ENCODE peak calls at places on chromosomes 4 and X, in six cellular contexts. W is MG63, Z is cardiac muscle cell, H is fibroblast of the aortic adventitia, G is GM12865, T is astrocyte of the spinal cord. X is an unnamed sample.

GRCh38 chr4:99723555-99724450 is 66.2 kb upstream of the C4orf54 start:
- DNase-seq in W (peak), Z (no peak), H (peak), G (no peak), T (peak), X (peak)

GRCh38 chr4:162872001-162872400 is 294.7 kb downstream of the NAF1 start:
- DNase-seq in W (no peak), Z (no peak), H (no peak), G (no peak), T (no peak), X (no peak)

GRCh38 chr4:15149234-15149841 is 147.1 kb downstream of the CPEB2 start:
- DNase-seq in W (no peak), Z (no peak), H (peak), G (peak), T (peak), X (no peak)

GRCh38 chr4:2244947-2245786 is 3.2 kb upstream of the HAUS3 start:
- DNase-seq in W (no peak), Z (no peak), H (no peak), G (peak), T (no peak), X (no peak)

GRCh38 chr4:141486375-141486997 is 149.9 kb upstream of the IL15 start:
- DNase-seq in W (peak), Z (no peak), H (peak), G (no peak), T (peak), X (no peak)

GRCh38 chr4:6250235-6250983 is 19.2 kb upstream of the WFS1 start:
- DNase-seq in W (no peak), Z (peak), H (peak), G (peak), T (peak), X (no peak)

GRCh38 chr4:78079701-78080430 is 22.7 kb downstream of the FRAS1 start:
- DNase-seq in W (no peak), Z (no peak), H (no peak), G (no peak), T (no peak), X (no peak)

GRCh38 chrX:71225661-71226060 is 2.6 kb downstream of the GJB1 start:
- DNase-seq in W (no peak), Z (no peak), H (no peak), G (no peak), T (no peak), X (no peak)

GRCh38 chrX:12973561-12974216 is 1.2 kb upstream of the TMSB4X start:
- DNase-seq in W (no peak), Z (no peak), H (no peak), G (peak), T (no peak), X (no peak)

GRCh38 chr4:9716093-9716492 is 65.3 kb upstream of the DRD5 start:
- DNase-seq in W (no peak), Z (no peak), H (no peak), G (no peak), T (no peak), X (no peak)

GRCh38 chr4:40845136-40845910 is 95.6 kb downstream of the NSUN7 start:
- DNase-seq in W (no peak), Z (peak), H (peak), G (no peak), T (no peak), X (no peak)

GRCh38 chrX:13373807-13374187 is 53.9 kb upstream of the ATXN3L start:
- DNase-seq in W (peak), Z (no peak), H (peak), G (no peak), T (peak), X (no peak)

GRCh38 chr4:121951570-121952110 is at the start of gene TRPC3:
- DNase-seq in W (peak), Z (peak), H (no peak), G (peak), T (peak), X (no peak)

GRCh38 chrX:21412029-21412428 is 37.8 kb downstream of the CNKSR2 start:
- DNase-seq in W (no peak), Z (no peak), H (peak), G (no peak), T (no peak), X (no peak)

GRCh38 chr4:99457270-99457669 is 22.1 kb upstream of the ADH7 start:
- DNase-seq in W (no peak), Z (peak), H (peak), G (no peak), T (no peak), X (no peak)

GRCh38 chrX:129961180-129962083 is 21.0 kb upstream of the BCORL1 start:
- DNase-seq in W (peak), Z (peak), H (no peak), G (peak), T (no peak), X (no peak)

GRCh38 chrX:40299502-40300118 is 201.9 kb upstream of the BCOR start:
- DNase-seq in W (no peak), Z (no peak), H (no peak), G (peak), T (no peak), X (no peak)

GRCh38 chrX:73765776-73766465 is 202.9 kb downstream of the CHIC1 start:
- DNase-seq in W (no peak), Z (no peak), H (no peak), G (no peak), T (no peak), X (no peak)

GRCh38 chr4:61540944-61541343 is 340.8 kb downstream of the ADGRL3 start:
- DNase-seq in W (no peak), Z (peak), H (no peak), G (no peak), T (no peak), X (no peak)

GRCh38 chrX:20530319-20530979 is 263.7 kb upstream of the RPS6KA3 start:
- DNase-seq in W (peak), Z (peak), H (peak), G (peak), T (peak), X (no peak)

GRCh38 chr4:83114576-83114975 is at the start of gene PLAC8:
- DNase-seq in W (no peak), Z (no peak), H (no peak), G (peak), T (peak), X (no peak)

GRCh38 chr4:80189956-80190671 is 7.2 kb upstream of the PRDM8 start:
- DNase-seq in W (no peak), Z (no peak), H (peak), G (no peak), T (no peak), X (no peak)

GRCh38 chr4:122827899-122828601 is 1.4 kb downstream of the FGF2 start:
- DNase-seq in W (peak), Z (peak), H (peak), G (peak), T (peak), X (no peak)

GRCh38 chr4:136750898-136751297 is 781.4 kb downstream of the PCDH18 start:
- DNase-seq in W (no peak), Z (no peak), H (peak), G (no peak), T (no peak), X (no peak)

GRCh38 chrX:17377795-17378194 is 2.8 kb downstream of the NHS start:
- DNase-seq in W (no peak), Z (no peak), H (no peak), G (no peak), T (peak), X (no peak)
- H3K4me3 ChIP-seq in W (no peak), Z (peak), H (peak), G (no peak), T (peak), X (peak)

GRCh38 chr4:17535906-17536305 is 20.9 kb downstream of the CLRN2 start:
- DNase-seq in W (no peak), Z (no peak), H (peak), G (peak), T (no peak), X (no peak)
- H3K4me3 ChIP-seq in W (no peak), Z (no peak), H (no peak), G (no peak), T (no peak), X (no peak)

GRCh38 chrX:102711872-102712215 is 404 bp upstream of the GPRASP2 start:
- DNase-seq in W (no peak), Z (peak), H (no peak), G (no peak), T (no peak), X (no peak)

GRCh38 chrX:102712216-102712966 is at the start of gene GPRASP2:
- DNase-seq in W (peak), Z (peak), H (peak), G (peak), T (peak), X (no peak)

GRCh38 chrX:102715967-102716366 is 3.7 kb downstream of the GPRASP2 start:
- DNase-seq in W (no peak), Z (no peak), H (no peak), G (no peak), T (no peak), X (no peak)

GRCh38 chrX:102714994-102715393 is 2.7 kb downstream of the GPRASP2 start:
- DNase-seq in W (no peak), Z (no peak), H (no peak), G (no peak), T (no peak), X (no peak)

GRCh38 chrX:102712967-102713677 is 874 bp downstream of the GPRASP2 start:
- DNase-seq in W (peak), Z (peak), H (peak), G (no peak), T (peak), X (no peak)
- H3K4me3 ChIP-seq in W (peak), Z (peak), H (peak), G (peak), T (peak), X (peak)

GRCh38 chr4:139267301-139267700 is 12.7 kb downstream of the MGARP start:
- DNase-seq in W (no peak), Z (no peak), H (no peak), G (no peak), T (no peak), X (no peak)
- H3K4me3 ChIP-seq in W (no peak), Z (no peak), H (no peak), G (no peak), T (no peak), X (no peak)

DNA sequence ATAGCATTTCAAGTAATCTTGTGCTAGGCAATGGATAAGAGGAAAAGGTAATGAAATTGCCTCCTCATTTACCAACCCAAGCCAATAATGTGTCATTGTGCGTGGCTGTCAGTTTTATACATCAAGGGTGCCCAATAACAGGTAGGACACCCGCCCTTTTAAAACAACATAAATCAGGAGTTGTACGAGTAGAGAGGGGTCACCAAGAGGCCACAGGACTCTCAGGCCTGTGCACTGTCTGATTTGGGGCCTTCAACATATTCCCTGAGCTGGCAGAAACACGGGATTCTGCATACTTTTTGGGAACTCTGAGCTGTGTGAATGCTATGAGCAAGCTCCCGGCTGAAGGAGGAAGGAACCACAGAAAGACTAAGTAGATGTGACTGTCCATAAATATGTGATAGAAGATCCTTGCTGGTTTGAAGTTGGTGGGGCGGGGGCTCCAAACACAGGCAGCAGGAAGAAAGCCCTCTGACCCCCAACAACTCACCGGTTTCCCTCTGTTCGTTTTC is 82.7 kb upstream of the MAML3 start:
- DNase-seq in W (no peak), Z (no peak), H (no peak), G (no peak), T (no peak), X (no peak)
- H3K4me3 ChIP-seq in W (no peak), Z (no peak), H (no peak), G (no peak), T (no peak), X (no peak)

GRCh38 chr4:148444296-148445070 is 2.3 kb upstream of the NR3C2 start:
- DNase-seq in W (no peak), Z (peak), H (no peak), G (peak), T (no peak), X (no peak)

GRCh38 chr4:148443550-148444295 is 1.5 kb upstream of the NR3C2 start:
- DNase-seq in W (no peak), Z (peak), H (no peak), G (peak), T (no peak), X (no peak)

GRCh38 chr4:148445071-148445902 is 3.1 kb upstream of the NR3C2 start:
- DNase-seq in W (no peak), Z (peak), H (no peak), G (peak), T (no peak), X (no peak)

GRCh38 chr4:148445903-148446261 is 3.7 kb upstream of the NR3C2 start:
- DNase-seq in W (no peak), Z (peak), H (no peak), G (no peak), T (no peak), X (no peak)

GRCh38 chr4:148447672-148448071 is 5.5 kb upstream of the NR3C2 start:
- DNase-seq in W (no peak), Z (no peak), H (no peak), G (no peak), T (no peak), X (no peak)
- H3K4me3 ChIP-seq in W (no peak), Z (no peak), H (peak), G (no peak), T (no peak), X (peak)

DNA sequence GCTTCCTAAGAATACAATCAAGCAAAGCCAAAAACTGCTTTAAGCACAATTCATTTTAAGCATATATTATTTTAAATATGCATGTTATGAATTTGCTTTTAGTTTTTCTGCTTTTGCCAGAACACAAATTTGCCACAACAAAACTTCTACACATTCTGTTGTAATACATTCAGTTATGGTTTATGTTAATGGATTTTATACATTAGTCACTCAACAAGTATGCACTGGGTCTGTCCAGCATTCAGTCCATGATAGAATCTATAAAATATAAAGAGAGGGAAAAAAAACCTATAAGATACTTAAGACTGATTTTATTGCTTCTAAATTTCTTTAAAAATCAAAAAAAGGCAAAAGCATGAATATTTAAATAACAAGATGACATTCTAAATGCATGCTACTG is 22.2 kb downstream of the IQCM start:
- DNase-seq in W (no peak), Z (no peak), H (peak), G (no peak), T (peak), X (no peak)
- H3K4me3 ChIP-seq in W (no peak), Z (no peak), H (no peak), G (no peak), T (no peak), X (no peak)

DNA sequence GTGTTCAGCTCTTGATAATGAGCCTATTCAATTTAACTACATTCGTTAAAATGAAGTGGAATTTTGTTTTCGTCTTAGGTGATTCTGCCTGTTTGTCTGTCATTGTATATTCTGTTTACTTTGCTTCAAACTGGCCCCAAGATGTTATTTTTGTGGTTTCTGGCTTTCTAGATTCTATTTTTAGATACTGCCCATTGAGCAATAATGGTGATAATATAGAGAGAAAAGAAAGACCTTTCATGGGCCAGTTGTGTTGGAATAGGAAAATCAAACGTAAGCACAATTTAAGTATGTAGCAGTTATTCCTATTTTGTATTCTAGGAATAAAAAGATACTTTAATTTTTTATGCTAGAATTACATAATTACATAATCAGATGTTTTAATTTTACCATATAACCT is 4.0 kb downstream of the CDKN2AIP start:
- DNase-seq in W (no peak), Z (no peak), H (peak), G (no peak), T (no peak), X (no peak)
- H3K4me3 ChIP-seq in W (no peak), Z (no peak), H (no peak), G (no peak), T (no peak), X (no peak)

X was measured in thoracic aorta.